ENCODE peak calls at places on chromosomes 2 and 18, in six cellular contexts. S is SK-MEL-5, Q is psoas muscle, T is hepatocyte, R is left kidney, O is amygdala. M is an unnamed sample.

GRCh38 chr18:22283397-22283796 is 114.0 kb downstream of the GATA6 start:
- DNase-seq in O (no peak), R (no peak), S (no peak), T (no peak), Q (no peak), M (no peak)

GRCh38 chr18:48621240-48621639 is 82.4 kb downstream of the CTIF start:
- DNase-seq in S (no peak), T (peak), Q (no peak), R (no peak), O (no peak), M (no peak)

GRCh38 chr2:109409347-109410020 is 204.3 kb downstream of the SEPTIN10 start:
- DNase-seq in T (no peak), Q (no peak), O (no peak), S (no peak), R (no peak), M (no peak)

GRCh38 chr2:39008663-39009062 is 112.2 kb downstream of the SOS1 start:
- DNase-seq in S (no peak), Q (no peak), T (peak), O (no peak), R (no peak), M (no peak)

GRCh38 chr18:23587220-23587642 is 925 bp upstream of the NPC1 start:
- DNase-seq in S (no peak), T (no peak), R (no peak), Q (no peak), O (no peak), M (no peak)

GRCh38 chr2:169091761-169092523 is 22.6 kb downstream of the DHRS9 start:
- DNase-seq in O (no peak), T (no peak), Q (no peak), S (no peak), R (no peak), M (no peak)

GRCh38 chr2:15803987-15804619 is 136.2 kb upstream of the MYCN start:
- DNase-seq in Q (no peak), O (no peak), S (no peak), R (no peak), T (no peak), M (no peak)

GRCh38 chr2:8692783-8693768 is 11.2 kb downstream of the ID2 start:
- DNase-seq in S (peak), O (no peak), Q (peak), R (peak), T (peak), M (no peak)

GRCh38 chr2:105179469-105180372 is 61.8 kb upstream of the GPR45 start:
- DNase-seq in Q (peak), S (peak), O (no peak), R (peak), T (peak), M (peak)

GRCh38 chr2:209425082-209426071 is 1.5 kb downstream of the MAP2 start:
- DNase-seq in O (no peak), S (peak), R (peak), T (peak), Q (no peak), M (peak)

GRCh38 chr2:226699321-226699720 is 100.3 kb downstream of the IRS1 start:
- DNase-seq in T (peak), R (peak), Q (peak), O (no peak), S (no peak), M (no peak)

GRCh38 chr2:217521820-217522219 is 481.0 kb downstream of the TNS1 start:
- DNase-seq in T (no peak), Q (no peak), R (no peak), S (no peak), O (no peak), M (no peak)

GRCh38 chr2:29532451-29532850 is 388.9 kb downstream of the ALK start:
- DNase-seq in S (no peak), Q (no peak), R (no peak), O (no peak), T (no peak), M (no peak)

GRCh38 chr2:232465061-232465460 is 9.1 kb downstream of the ALPI start:
- DNase-seq in Q (no peak), O (no peak), R (no peak), T (no peak), S (no peak), M (no peak)

GRCh38 chr2:204974487-204974886 is 429.2 kb downstream of the PARD3B start:
- DNase-seq in T (no peak), S (no peak), O (no peak), Q (no peak), R (no peak), M (no peak)

GRCh38 chr2:219689676-219690628 is 62.5 kb downstream of the SLC4A3 start:
- DNase-seq in R (peak), T (peak), S (peak), O (no peak), Q (no peak), M (peak)

GRCh38 chr2:219627105-219628100 is at the start of gene SLC4A3:
- DNase-seq in Q (no peak), S (peak), R (peak), O (no peak), T (peak), M (no peak)

GRCh38 chr2:166900700-166901099 is 12.4 kb downstream of the XIRP2 start:
- DNase-seq in Q (no peak), S (peak), R (peak), O (no peak), T (peak), M (no peak)

GRCh38 chr18:34709104-34709503 is 994 bp upstream of the DTNA start:
- DNase-seq in T (no peak), Q (peak), O (no peak), R (peak), S (no peak), M (no peak)

GRCh38 chr2:44949329-44950151 is 8.0 kb downstream of the SIX3 start:
- DNase-seq in S (no peak), T (no peak), Q (no peak), O (no peak), R (peak), M (no peak)

GRCh38 chr18:57835904-57836303 is 32.8 kb upstream of the ATP8B1 start:
- DNase-seq in R (no peak), O (no peak), Q (no peak), S (no peak), T (no peak), M (no peak)

GRCh38 chr18:7892556-7892955 is 325.4 kb downstream of the PTPRM start:
- DNase-seq in T (no peak), R (no peak), S (no peak), O (no peak), Q (no peak), M (no peak)

GRCh38 chr2:133836691-133837090 is 268.4 kb upstream of the NCKAP5 start:
- DNase-seq in S (no peak), T (no peak), R (no peak), O (no peak), Q (no peak), M (no peak)

GRCh38 chr2:131027566-131028528 is 65.4 kb downstream of the FAM168B start:
- DNase-seq in T (no peak), O (no peak), S (no peak), Q (no peak), R (no peak), M (no peak)

GRCh38 chr2:88090446-88091283 is 23.0 kb downstream of the SMYD1 start:
- DNase-seq in Q (no peak), T (no peak), O (no peak), S (peak), R (no peak), M (peak)

GRCh38 chr18:45482286-45482685 is 133.0 kb upstream of the SLC14A2 start:
- DNase-seq in Q (no peak), S (peak), O (no peak), T (no peak), R (no peak), M (peak)

GRCh38 chr18:59730896-59731295 is 33.7 kb upstream of the CCBE1 start:
- DNase-seq in Q (no peak), S (no peak), R (no peak), T (no peak), O (no peak), M (no peak)

GRCh38 chr2:63050186-63050915 is at the start of gene OTX1:
- DNase-seq in S (peak), Q (peak), R (peak), O (no peak), T (peak), M (peak)

GRCh38 chr2:17533546-17533945 is 7.0 kb upstream of the VSNL1 start:
- DNase-seq in S (no peak), T (no peak), O (no peak), R (no peak), Q (no peak), M (no peak)

GRCh38 chr2:60337142-60337497 is 216.3 kb downstream of the BCL11A start:
- DNase-seq in S (no peak), T (no peak), O (no peak), Q (no peak), R (no peak), M (no peak)

GRCh38 chr2:24586955-24587354 is 95.9 kb downstream of the NCOA1 start:
- DNase-seq in T (no peak), Q (no peak), O (no peak), R (no peak), S (no peak), M (no peak)

GRCh38 chr18:36411745-36412168 is 114.2 kb downstream of the FHOD3 start:
- DNase-seq in S (peak), R (peak), Q (no peak), T (no peak), O (no peak), M (peak)

GRCh38 chr2:141271346-141271745 is 859.5 kb downstream of the LRP1B start:
- DNase-seq in R (no peak), S (no peak), O (no peak), Q (no peak), T (no peak), M (no peak)

GRCh38 chr18:25029802-25030201 is 322.2 kb downstream of the ZNF521 start:
- DNase-seq in T (no peak), S (no peak), R (no peak), O (no peak), Q (no peak), M (no peak)

GRCh38 chr2:36408198-36408703 is 52.7 kb downstream of the CRIM1 start:
- DNase-seq in R (peak), Q (peak), T (no peak), O (no peak), S (no peak), M (no peak)

GRCh38 chr2:131105950-131106801 is 1.0 kb downstream of the PLEKHB2 start:
- DNase-seq in T (peak), Q (peak), S (peak), R (peak), O (no peak), M (no peak)

GRCh38 chr2:1588994-1589611 is 155.2 kb downstream of the PXDN start:
- DNase-seq in O (no peak), S (no peak), R (peak), Q (no peak), T (no peak), M (no peak)

GRCh38 chr18:2654105-2654827 is 1.3 kb upstream of the SMCHD1 start:
- DNase-seq in S (no peak), R (peak), T (no peak), Q (no peak), O (no peak), M (no peak)

GRCh38 chr2:231223458-231223970 is 25.1 kb downstream of the ARMC9 start:
- DNase-seq in R (no peak), O (no peak), Q (no peak), S (no peak), T (no peak), M (no peak)